ENCODE peak calls at places on chromosomes 5 and 9, in four cellular contexts. One of them, this sample, is unnamed.

GRCh38 chr5:61881821-61882220 is 424.2 kb upstream of the KIF2A start:
- DNase-seq in stomach: no peak
- DNase-seq in ascending aorta: no peak
- DNase-seq in HFFc6: no peak
- DNase-seq in this sample: no peak

GRCh38 chr5:31523041-31523440 is 8.9 kb downstream of the DROSHA start:
- DNase-seq in stomach: no peak
- DNase-seq in ascending aorta: no peak
- DNase-seq in HFFc6: no peak
- DNase-seq in this sample: no peak

GRCh38 chr5:140549237-140550144 is 2.0 kb downstream of the EIF4EBP3 start:
- DNase-seq in stomach: peak
- DNase-seq in ascending aorta: peak
- DNase-seq in HFFc6: no peak
- DNase-seq in this sample: no peak

GRCh38 chr5:98964621-98965020 is 35.8 kb upstream of the CHD1 start:
- DNase-seq in stomach: no peak
- DNase-seq in ascending aorta: no peak
- DNase-seq in HFFc6: no peak
- DNase-seq in this sample: no peak

GRCh38 chr9:13160051-13160450 is 119.4 kb downstream of the MPDZ start:
- DNase-seq in stomach: no peak
- DNase-seq in ascending aorta: no peak
- DNase-seq in HFFc6: no peak
- DNase-seq in this sample: no peak

GRCh38 chr9:134700636-134701350 is 59.2 kb downstream of the COL5A1 start:
- DNase-seq in stomach: no peak
- DNase-seq in ascending aorta: no peak
- DNase-seq in HFFc6: no peak
- DNase-seq in this sample: no peak

GRCh38 chr9:130483281-130483949 is 38.7 kb downstream of the ASS1 start:
- DNase-seq in stomach: no peak
- DNase-seq in ascending aorta: no peak
- DNase-seq in HFFc6: no peak
- DNase-seq in this sample: no peak

GRCh38 chr9:136321561-136321960 is 5.8 kb upstream of the GPSM1 start:
- DNase-seq in stomach: no peak
- DNase-seq in ascending aorta: no peak
- DNase-seq in HFFc6: no peak
- DNase-seq in this sample: no peak

GRCh38 chr5:19369048-19369447 is 619.0 kb downstream of the CDH18 start:
- DNase-seq in stomach: no peak
- DNase-seq in ascending aorta: no peak
- DNase-seq in HFFc6: no peak
- DNase-seq in this sample: no peak

GRCh38 chr5:168424506-168425298 is 61.6 kb upstream of the RARS1 start:
- DNase-seq in stomach: no peak
- DNase-seq in ascending aorta: no peak
- DNase-seq in HFFc6: peak
- DNase-seq in this sample: no peak

GRCh38 chr9:130531670-130532069 is 47.7 kb upstream of the FUBP3 start:
- DNase-seq in stomach: no peak
- DNase-seq in ascending aorta: no peak
- DNase-seq in HFFc6: no peak
- DNase-seq in this sample: no peak

GRCh38 chr5:132622608-132623007 is 35.4 kb upstream of the IL13 start:
- DNase-seq in stomach: no peak
- DNase-seq in ascending aorta: no peak
- DNase-seq in HFFc6: no peak
- DNase-seq in this sample: no peak

GRCh38 chr9:94912700-94913249 is 186.3 kb downstream of the AOPEP start:
- DNase-seq in stomach: no peak
- DNase-seq in ascending aorta: peak
- DNase-seq in HFFc6: peak
- DNase-seq in this sample: no peak

GRCh38 chr5:96825243-96825642 is 17.5 kb upstream of the ERAP1 start:
- DNase-seq in stomach: no peak
- DNase-seq in ascending aorta: no peak
- DNase-seq in HFFc6: no peak
- DNase-seq in this sample: no peak

GRCh38 chr9:4596165-4596922 is 65.8 kb upstream of the PLPP6 start:
- DNase-seq in stomach: no peak
- DNase-seq in ascending aorta: peak
- DNase-seq in HFFc6: no peak
- DNase-seq in this sample: no peak

GRCh38 chr9:136690104-136690840 is 3.0 kb upstream of the AGPAT2 start:
- DNase-seq in stomach: no peak
- DNase-seq in ascending aorta: no peak
- DNase-seq in HFFc6: no peak
- DNase-seq in this sample: no peak

GRCh38 chr5:6750951-6751685 is 37.9 kb downstream of the TENT4A start:
- DNase-seq in stomach: no peak
- DNase-seq in ascending aorta: no peak
- DNase-seq in HFFc6: no peak
- DNase-seq in this sample: no peak

GRCh38 chr5:132055441-132055807 is 5.0 kb upstream of the IL3 start:
- DNase-seq in stomach: no peak
- DNase-seq in ascending aorta: no peak
- DNase-seq in HFFc6: no peak
- DNase-seq in this sample: no peak

GRCh38 chr5:150153957-150154617 is 1.6 kb downstream of the PDGFRB start:
- DNase-seq in stomach: no peak
- DNase-seq in ascending aorta: no peak
- DNase-seq in HFFc6: peak
- DNase-seq in this sample: no peak

GRCh38 chr5:5092149-5092548 is 48.0 kb upstream of the ADAMTS16 start:
- DNase-seq in stomach: no peak
- DNase-seq in ascending aorta: no peak
- DNase-seq in HFFc6: no peak
- DNase-seq in this sample: no peak

GRCh38 chr5:83827111-83827541 is 106.5 kb upstream of the HAPLN1 start:
- DNase-seq in stomach: no peak
- DNase-seq in ascending aorta: no peak
- DNase-seq in HFFc6: no peak
- DNase-seq in this sample: no peak

GRCh38 chr5:61340775-61341361 is 8.8 kb downstream of the ZSWIM6 start:
- DNase-seq in stomach: no peak
- DNase-seq in ascending aorta: no peak
- DNase-seq in HFFc6: no peak
- DNase-seq in this sample: no peak

GRCh38 chr5:82719368-82719767 is 357.8 kb downstream of the TMEM167A start:
- DNase-seq in stomach: no peak
- DNase-seq in ascending aorta: no peak
- DNase-seq in HFFc6: no peak
- DNase-seq in this sample: no peak

GRCh38 chr5:36712719-36713118 is 106.3 kb downstream of the SLC1A3 start:
- DNase-seq in stomach: no peak
- DNase-seq in ascending aorta: no peak
- DNase-seq in HFFc6: no peak
- DNase-seq in this sample: no peak

GRCh38 chr5:84028093-84028492 is 307.4 kb upstream of the HAPLN1 start:
- DNase-seq in stomach: no peak
- DNase-seq in ascending aorta: no peak
- DNase-seq in HFFc6: no peak
- DNase-seq in this sample: no peak

GRCh38 chr9:73080110-73080683 is 71.5 kb upstream of the ANXA1 start:
- DNase-seq in stomach: no peak
- DNase-seq in ascending aorta: no peak
- DNase-seq in HFFc6: no peak
- DNase-seq in this sample: no peak

DNA sequence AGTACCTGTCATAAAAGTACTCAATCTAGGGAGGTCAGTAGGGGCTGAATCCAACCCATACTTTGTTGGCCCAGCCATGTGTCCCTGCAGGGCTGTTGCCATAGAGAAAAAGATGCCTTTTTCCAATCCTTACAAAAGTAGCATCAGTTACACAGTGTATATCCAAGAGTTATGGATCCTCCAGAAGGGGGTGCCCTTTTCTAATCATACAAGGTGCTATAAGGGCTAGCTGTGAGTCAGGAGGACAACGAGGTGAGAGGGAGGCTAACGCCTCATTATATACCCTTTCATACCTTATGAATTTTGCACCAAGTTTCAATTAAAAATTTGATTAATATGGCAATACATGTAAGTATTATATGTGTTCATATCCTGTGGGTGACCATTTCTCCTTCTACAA is 4.8 kb downstream of the KIAA0825 start:
- DNase-seq in stomach: no peak
- DNase-seq in ascending aorta: no peak
- DNase-seq in HFFc6: no peak
- DNase-seq in this sample: no peak
- TF ChIP-seq CTCF in stomach: no peak
- TF ChIP-seq CTCF in ascending aorta: no peak
- TF ChIP-seq CTCF in HFFc6: peak
- TF ChIP-seq CTCF in this sample: peak

GRCh38 chr5:2562036-2562435 is 189.4 kb downstream of the IRX2 start:
- DNase-seq in stomach: no peak
- DNase-seq in ascending aorta: no peak
- DNase-seq in HFFc6: no peak
- DNase-seq in this sample: no peak

GRCh38 chr5:2560435-2560834 is 191.0 kb downstream of the IRX2 start:
- DNase-seq in stomach: no peak
- DNase-seq in ascending aorta: no peak
- DNase-seq in HFFc6: no peak
- DNase-seq in this sample: no peak

GRCh38 chr5:2566280-2566679 is 185.2 kb downstream of the IRX2 start:
- DNase-seq in stomach: no peak
- DNase-seq in ascending aorta: no peak
- DNase-seq in HFFc6: no peak
- DNase-seq in this sample: no peak

GRCh38 chr5:2565147-2565546 is 186.3 kb downstream of the IRX2 start:
- DNase-seq in stomach: no peak
- DNase-seq in ascending aorta: no peak
- DNase-seq in HFFc6: no peak
- DNase-seq in this sample: no peak

GRCh38 chr5:2563046-2563445 is 188.4 kb downstream of the IRX2 start:
- DNase-seq in stomach: no peak
- DNase-seq in ascending aorta: no peak
- DNase-seq in HFFc6: no peak
- DNase-seq in this sample: no peak
- TF ChIP-seq CTCF in stomach: no peak
- TF ChIP-seq CTCF in ascending aorta: no peak
- TF ChIP-seq CTCF in HFFc6: no peak
- TF ChIP-seq CTCF in this sample: no peak

DNA sequence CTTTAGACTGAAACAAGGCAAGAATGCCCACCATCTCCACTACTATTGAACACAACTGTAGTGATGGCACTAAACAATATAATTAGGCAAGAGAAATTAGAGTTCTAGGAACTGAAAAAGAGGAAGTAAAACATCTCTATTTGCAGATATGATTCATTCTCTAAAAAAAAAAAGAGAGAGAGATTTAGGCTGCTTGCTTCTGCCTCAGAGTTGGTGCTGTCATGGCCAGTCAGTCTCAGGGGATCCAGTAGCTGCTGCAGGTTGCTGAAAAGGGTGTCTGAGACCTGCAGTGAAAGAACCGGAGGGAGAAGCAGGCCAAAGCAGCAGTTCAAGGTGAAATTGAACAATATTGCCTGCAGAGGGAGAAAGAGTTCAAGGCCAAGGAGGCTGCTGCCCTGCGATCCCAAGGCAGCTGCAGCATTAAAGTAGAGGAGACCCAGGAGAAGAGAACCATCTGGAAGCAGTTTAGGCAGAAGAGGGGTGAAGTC is 72.5 kb downstream of the AP3B1 start:
- DNase-seq in stomach: no peak
- DNase-seq in ascending aorta: no peak
- DNase-seq in HFFc6: peak
- DNase-seq in this sample: no peak
- TF ChIP-seq CTCF in stomach: no peak
- TF ChIP-seq CTCF in ascending aorta: no peak
- TF ChIP-seq CTCF in HFFc6: peak
- TF ChIP-seq CTCF in this sample: no peak

DNA sequence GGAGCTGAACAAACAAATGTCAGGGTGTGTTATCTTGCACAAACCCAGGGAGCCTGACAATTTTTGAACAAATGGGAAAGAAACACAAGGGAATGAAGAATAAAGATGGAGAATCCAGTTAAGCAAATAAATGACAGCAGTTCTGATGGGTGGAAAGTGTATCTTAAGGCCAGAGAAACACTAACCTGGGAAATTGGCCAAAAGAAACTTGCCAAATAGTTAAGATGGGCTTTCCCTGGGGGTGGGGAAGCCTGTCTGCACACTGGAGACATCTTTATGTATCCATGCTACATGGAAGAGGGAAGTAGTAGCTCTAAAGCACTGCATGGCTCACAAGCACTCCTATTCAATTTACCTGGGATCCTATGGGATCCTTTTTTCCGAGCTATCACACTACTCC is 23.6 kb downstream of the KLHL3 start:
- DNase-seq in stomach: no peak
- DNase-seq in ascending aorta: no peak
- DNase-seq in HFFc6: no peak
- DNase-seq in this sample: no peak
- TF ChIP-seq CTCF in stomach: no peak
- TF ChIP-seq CTCF in ascending aorta: no peak
- TF ChIP-seq CTCF in HFFc6: no peak
- TF ChIP-seq CTCF in this sample: no peak

GRCh38 chr9:33818832-33819500 is 2.0 kb downstream of the UBE2R2 start:
- DNase-seq in stomach: no peak
- DNase-seq in ascending aorta: no peak
- DNase-seq in HFFc6: peak
- DNase-seq in this sample: no peak

GRCh38 chr9:33818167-33818831 is 1.3 kb downstream of the UBE2R2 start:
- DNase-seq in stomach: peak
- DNase-seq in ascending aorta: no peak
- DNase-seq in HFFc6: peak
- DNase-seq in this sample: no peak

GRCh38 chr9:33815781-33816180 is 1.2 kb upstream of the UBE2R2 start:
- DNase-seq in stomach: no peak
- DNase-seq in ascending aorta: no peak
- DNase-seq in HFFc6: no peak
- DNase-seq in this sample: no peak

GRCh38 chr9:33816327-33817252 is at the start of gene UBE2R2:
- DNase-seq in stomach: peak
- DNase-seq in ascending aorta: peak
- DNase-seq in HFFc6: peak
- DNase-seq in this sample: peak

GRCh38 chr9:33817327-33818166 is 587 bp downstream of the UBE2R2 start:
- DNase-seq in stomach: peak
- DNase-seq in ascending aorta: peak
- DNase-seq in HFFc6: peak
- DNase-seq in this sample: peak
- TF ChIP-seq CTCF in stomach: no peak
- TF ChIP-seq CTCF in ascending aorta: peak
- TF ChIP-seq CTCF in HFFc6: peak
- TF ChIP-seq CTCF in this sample: peak

GRCh38 chr5:64682608-64683007 is 7.7 kb upstream of the SHISAL2B start:
- DNase-seq in stomach: no peak
- DNase-seq in ascending aorta: no peak
- DNase-seq in HFFc6: no peak
- DNase-seq in this sample: no peak

GRCh38 chr5:64678400-64678799 is 11.9 kb upstream of the SHISAL2B start:
- DNase-seq in stomach: no peak
- DNase-seq in ascending aorta: no peak
- DNase-seq in HFFc6: no peak
- DNase-seq in this sample: no peak

GRCh38 chr5:64680289-64680688 is 10.0 kb upstream of the SHISAL2B start:
- DNase-seq in stomach: no peak
- DNase-seq in ascending aorta: no peak
- DNase-seq in HFFc6: peak
- DNase-seq in this sample: no peak
- TF ChIP-seq CTCF in stomach: no peak
- TF ChIP-seq CTCF in ascending aorta: no peak
- TF ChIP-seq CTCF in HFFc6: peak
- TF ChIP-seq CTCF in this sample: no peak

This sample was measured in progenitor cell of endocrine pancreas.